ENCODE peak calls at places on chromosomes 13 and 19, in eight cellular contexts. One of them, this sample, is unnamed.

GRCh38 chr19:58372311-58373133 is 8.3 kb downstream of the ZNF837 start:
- DNase-seq in mucosa of descending colon: no peak
- DNase-seq in AG04450: no peak
- DNase-seq in cardiac fibroblast: no peak
- DNase-seq in PC-9: no peak
- DNase-seq in uterus: no peak
- DNase-seq in dorsolateral prefrontal cortex: no peak
- DNase-seq in thoracic aorta: no peak
- DNase-seq in this sample: no peak

GRCh38 chr13:110593430-110594130 is 21.8 kb upstream of the NAXD start:
- DNase-seq in uterus: no peak
- DNase-seq in cardiac fibroblast: peak
- DNase-seq in AG04450: no peak
- DNase-seq in dorsolateral prefrontal cortex: no peak
- DNase-seq in mucosa of descending colon: peak
- DNase-seq in PC-9: no peak
- DNase-seq in thoracic aorta: no peak
- DNase-seq in this sample: no peak

GRCh38 chr19:17642656-17643055 is 45.5 kb downstream of the UNC13A start:
- DNase-seq in uterus: no peak
- DNase-seq in thoracic aorta: no peak
- DNase-seq in PC-9: no peak
- DNase-seq in AG04450: no peak
- DNase-seq in cardiac fibroblast: no peak
- DNase-seq in mucosa of descending colon: no peak
- DNase-seq in dorsolateral prefrontal cortex: peak
- DNase-seq in this sample: no peak

GRCh38 chr13:100483836-100484381 is 104.7 kb downstream of the GGACT start:
- DNase-seq in cardiac fibroblast: no peak
- DNase-seq in thoracic aorta: no peak
- DNase-seq in AG04450: no peak
- DNase-seq in dorsolateral prefrontal cortex: no peak
- DNase-seq in uterus: no peak
- DNase-seq in PC-9: no peak
- DNase-seq in mucosa of descending colon: no peak
- DNase-seq in this sample: no peak

GRCh38 chr19:33621065-33621785 is 528 bp upstream of the CHST8 start:
- DNase-seq in cardiac fibroblast: no peak
- DNase-seq in AG04450: no peak
- DNase-seq in PC-9: no peak
- DNase-seq in thoracic aorta: no peak
- DNase-seq in dorsolateral prefrontal cortex: no peak
- DNase-seq in uterus: no peak
- DNase-seq in mucosa of descending colon: no peak
- DNase-seq in this sample: no peak

GRCh38 chr19:610801-611505 is 21.3 kb downstream of the HCN2 start:
- DNase-seq in cardiac fibroblast: peak
- DNase-seq in PC-9: no peak
- DNase-seq in thoracic aorta: no peak
- DNase-seq in uterus: peak
- DNase-seq in AG04450: peak
- DNase-seq in mucosa of descending colon: peak
- DNase-seq in dorsolateral prefrontal cortex: no peak
- DNase-seq in this sample: no peak

GRCh38 chr13:27036236-27036981 is 135.2 kb downstream of the USP12 start:
- DNase-seq in mucosa of descending colon: no peak
- DNase-seq in PC-9: peak
- DNase-seq in dorsolateral prefrontal cortex: no peak
- DNase-seq in AG04450: no peak
- DNase-seq in thoracic aorta: no peak
- DNase-seq in uterus: no peak
- DNase-seq in cardiac fibroblast: peak
- DNase-seq in this sample: no peak

GRCh38 chr13:100520936-100521765 is 67.4 kb downstream of the GGACT start:
- DNase-seq in AG04450: no peak
- DNase-seq in PC-9: no peak
- DNase-seq in thoracic aorta: no peak
- DNase-seq in mucosa of descending colon: no peak
- DNase-seq in dorsolateral prefrontal cortex: no peak
- DNase-seq in cardiac fibroblast: no peak
- DNase-seq in uterus: no peak
- DNase-seq in this sample: no peak

GRCh38 chr19:49691243-49692101 is 556 bp downstream of the CPT1C start:
- DNase-seq in dorsolateral prefrontal cortex: peak
- DNase-seq in mucosa of descending colon: peak
- DNase-seq in thoracic aorta: no peak
- DNase-seq in cardiac fibroblast: peak
- DNase-seq in PC-9: no peak
- DNase-seq in uterus: peak
- DNase-seq in AG04450: no peak
- DNase-seq in this sample: no peak

GRCh38 chr19:15180451-15181390 is 20.1 kb downstream of the NOTCH3 start:
- DNase-seq in uterus: no peak
- DNase-seq in AG04450: no peak
- DNase-seq in cardiac fibroblast: no peak
- DNase-seq in thoracic aorta: no peak
- DNase-seq in dorsolateral prefrontal cortex: no peak
- DNase-seq in PC-9: no peak
- DNase-seq in mucosa of descending colon: peak
- DNase-seq in this sample: no peak

GRCh38 chr13:106555631-106556328 is 12.2 kb downstream of the ARGLU1 start:
- DNase-seq in AG04450: no peak
- DNase-seq in PC-9: no peak
- DNase-seq in cardiac fibroblast: peak
- DNase-seq in dorsolateral prefrontal cortex: no peak
- DNase-seq in thoracic aorta: no peak
- DNase-seq in uterus: no peak
- DNase-seq in mucosa of descending colon: no peak
- DNase-seq in this sample: no peak

GRCh38 chr13:99636728-99637353 is 135.6 kb downstream of the TM9SF2 start:
- DNase-seq in thoracic aorta: no peak
- DNase-seq in PC-9: no peak
- DNase-seq in dorsolateral prefrontal cortex: no peak
- DNase-seq in mucosa of descending colon: no peak
- DNase-seq in uterus: no peak
- DNase-seq in AG04450: no peak
- DNase-seq in cardiac fibroblast: no peak
- DNase-seq in this sample: no peak

GRCh38 chr13:111228262-111229144 is 91.9 kb upstream of the TEX29 start:
- DNase-seq in PC-9: no peak
- DNase-seq in AG04450: no peak
- DNase-seq in uterus: no peak
- DNase-seq in thoracic aorta: peak
- DNase-seq in dorsolateral prefrontal cortex: no peak
- DNase-seq in mucosa of descending colon: no peak
- DNase-seq in cardiac fibroblast: peak
- DNase-seq in this sample: no peak

GRCh38 chr19:2033825-2034159 is 17.3 kb downstream of the MKNK2 start:
- DNase-seq in AG04450: no peak
- DNase-seq in uterus: no peak
- DNase-seq in cardiac fibroblast: no peak
- DNase-seq in PC-9: no peak
- DNase-seq in thoracic aorta: no peak
- DNase-seq in mucosa of descending colon: no peak
- DNase-seq in dorsolateral prefrontal cortex: no peak
- DNase-seq in this sample: no peak

GRCh38 chr19:10637894-10638293 is 12.5 kb downstream of the SLC44A2 start:
- DNase-seq in PC-9: no peak
- DNase-seq in dorsolateral prefrontal cortex: no peak
- DNase-seq in AG04450: no peak
- DNase-seq in thoracic aorta: no peak
- DNase-seq in cardiac fibroblast: no peak
- DNase-seq in uterus: no peak
- DNase-seq in mucosa of descending colon: no peak
- DNase-seq in this sample: no peak

GRCh38 chr13:99086869-99087129 is 108.9 kb upstream of the DOCK9 start:
- DNase-seq in cardiac fibroblast: peak
- DNase-seq in thoracic aorta: no peak
- DNase-seq in mucosa of descending colon: no peak
- DNase-seq in dorsolateral prefrontal cortex: no peak
- DNase-seq in PC-9: no peak
- DNase-seq in uterus: no peak
- DNase-seq in AG04450: no peak
- DNase-seq in this sample: no peak

GRCh38 chr13:94972262-94972661 is 259.9 kb upstream of the SOX21 start:
- DNase-seq in mucosa of descending colon: no peak
- DNase-seq in PC-9: no peak
- DNase-seq in dorsolateral prefrontal cortex: no peak
- DNase-seq in uterus: no peak
- DNase-seq in cardiac fibroblast: no peak
- DNase-seq in thoracic aorta: no peak
- DNase-seq in AG04450: no peak
- DNase-seq in this sample: no peak

GRCh38 chr13:37386276-37386675 is 212.3 kb downstream of the POSTN start:
- DNase-seq in dorsolateral prefrontal cortex: no peak
- DNase-seq in PC-9: no peak
- DNase-seq in mucosa of descending colon: no peak
- DNase-seq in thoracic aorta: no peak
- DNase-seq in uterus: no peak
- DNase-seq in cardiac fibroblast: no peak
- DNase-seq in AG04450: no peak
- DNase-seq in this sample: peak

GRCh38 chr19:16118489-16119033 is 6.9 kb downstream of the RAB8A start:
- DNase-seq in mucosa of descending colon: peak
- DNase-seq in uterus: no peak
- DNase-seq in PC-9: no peak
- DNase-seq in cardiac fibroblast: no peak
- DNase-seq in thoracic aorta: no peak
- DNase-seq in dorsolateral prefrontal cortex: no peak
- DNase-seq in AG04450: no peak
- DNase-seq in this sample: no peak

GRCh38 chr13:24502567-24503375 is 9.8 kb downstream of the PARP4 start:
- DNase-seq in PC-9: peak
- DNase-seq in mucosa of descending colon: peak
- DNase-seq in uterus: no peak
- DNase-seq in AG04450: no peak
- DNase-seq in thoracic aorta: no peak
- DNase-seq in cardiac fibroblast: peak
- DNase-seq in dorsolateral prefrontal cortex: no peak
- DNase-seq in this sample: no peak

GRCh38 chr19:17659996-17660395 is 28.2 kb downstream of the UNC13A start:
- DNase-seq in uterus: no peak
- DNase-seq in PC-9: no peak
- DNase-seq in dorsolateral prefrontal cortex: no peak
- DNase-seq in mucosa of descending colon: no peak
- DNase-seq in thoracic aorta: no peak
- DNase-seq in cardiac fibroblast: no peak
- DNase-seq in AG04450: no peak
- DNase-seq in this sample: no peak

GRCh38 chr19:35135389-35135909 is 590 bp upstream of the LGI4 start:
- DNase-seq in dorsolateral prefrontal cortex: peak
- DNase-seq in uterus: peak
- DNase-seq in mucosa of descending colon: peak
- DNase-seq in cardiac fibroblast: peak
- DNase-seq in PC-9: peak
- DNase-seq in thoracic aorta: no peak
- DNase-seq in AG04450: no peak
- DNase-seq in this sample: no peak

GRCh38 chr13:48595330-48596127 is 58.2 kb upstream of the CYSLTR2 start:
- DNase-seq in cardiac fibroblast: peak
- DNase-seq in AG04450: peak
- DNase-seq in thoracic aorta: no peak
- DNase-seq in mucosa of descending colon: peak
- DNase-seq in uterus: peak
- DNase-seq in dorsolateral prefrontal cortex: peak
- DNase-seq in PC-9: peak
- DNase-seq in this sample: peak

GRCh38 chr13:44576396-44577235 is 486 bp upstream of the TSC22D1 start:
- DNase-seq in cardiac fibroblast: no peak
- DNase-seq in AG04450: no peak
- DNase-seq in mucosa of descending colon: no peak
- DNase-seq in dorsolateral prefrontal cortex: no peak
- DNase-seq in PC-9: peak
- DNase-seq in thoracic aorta: peak
- DNase-seq in uterus: peak
- DNase-seq in this sample: no peak

GRCh38 chr19:10968527-10969081 is 7.8 kb downstream of the SMARCA4 start:
- DNase-seq in AG04450: no peak
- DNase-seq in PC-9: no peak
- DNase-seq in mucosa of descending colon: peak
- DNase-seq in uterus: no peak
- DNase-seq in dorsolateral prefrontal cortex: no peak
- DNase-seq in cardiac fibroblast: no peak
- DNase-seq in thoracic aorta: no peak
- DNase-seq in this sample: no peak

GRCh38 chr19:29672319-29672932 is 7.2 kb downstream of the PLEKHF1 start:
- DNase-seq in cardiac fibroblast: no peak
- DNase-seq in AG04450: no peak
- DNase-seq in uterus: no peak
- DNase-seq in dorsolateral prefrontal cortex: no peak
- DNase-seq in mucosa of descending colon: no peak
- DNase-seq in thoracic aorta: no peak
- DNase-seq in PC-9: no peak
- DNase-seq in this sample: no peak

GRCh38 chr13:108269601-108270328 is at the start of gene TNFSF13B:
- DNase-seq in cardiac fibroblast: peak
- DNase-seq in mucosa of descending colon: peak
- DNase-seq in uterus: no peak
- DNase-seq in thoracic aorta: no peak
- DNase-seq in dorsolateral prefrontal cortex: no peak
- DNase-seq in AG04450: no peak
- DNase-seq in PC-9: peak
- DNase-seq in this sample: no peak
- H3K4me3 ChIP-seq in cardiac fibroblast: peak
- H3K4me3 ChIP-seq in mucosa of descending colon: no peak
- H3K4me3 ChIP-seq in uterus: peak
- H3K4me3 ChIP-seq in thoracic aorta: peak
- H3K4me3 ChIP-seq in dorsolateral prefrontal cortex: peak
- H3K4me3 ChIP-seq in AG04450: peak
- H3K4me3 ChIP-seq in PC-9: no peak
- H3K4me3 ChIP-seq in this sample: peak

GRCh38 chr13:64470751-64471150 is 2759.4 kb downstream of the PCDH9 start:
- DNase-seq in thoracic aorta: no peak
- DNase-seq in dorsolateral prefrontal cortex: no peak
- DNase-seq in cardiac fibroblast: no peak
- DNase-seq in uterus: no peak
- DNase-seq in mucosa of descending colon: no peak
- DNase-seq in PC-9: no peak
- DNase-seq in AG04450: no peak
- DNase-seq in this sample: no peak

GRCh38 chr13:64471916-64472315 is 2758.2 kb downstream of the PCDH9 start:
- DNase-seq in cardiac fibroblast: peak
- DNase-seq in thoracic aorta: no peak
- DNase-seq in PC-9: no peak
- DNase-seq in mucosa of descending colon: no peak
- DNase-seq in uterus: no peak
- DNase-seq in AG04450: peak
- DNase-seq in dorsolateral prefrontal cortex: no peak
- DNase-seq in this sample: peak
- TF ChIP-seq CTCF in cardiac fibroblast: peak
- TF ChIP-seq CTCF in thoracic aorta: peak
- TF ChIP-seq CTCF in PC-9: peak
- TF ChIP-seq CTCF in mucosa of descending colon: no peak
- TF ChIP-seq CTCF in uterus: no peak
- TF ChIP-seq CTCF in AG04450: peak
- TF ChIP-seq CTCF in dorsolateral prefrontal cortex: peak
- TF ChIP-seq CTCF in this sample: peak

GRCh38 chr19:6828698-6829633 is 56.5 kb downstream of the VAV1 start:
- DNase-seq in uterus: no peak
- DNase-seq in cardiac fibroblast: peak
- DNase-seq in dorsolateral prefrontal cortex: no peak
- DNase-seq in mucosa of descending colon: peak
- DNase-seq in PC-9: peak
- DNase-seq in thoracic aorta: no peak
- DNase-seq in AG04450: no peak
- DNase-seq in this sample: no peak
- H3K4me3 ChIP-seq in uterus: no peak
- H3K4me3 ChIP-seq in cardiac fibroblast: no peak
- H3K4me3 ChIP-seq in dorsolateral prefrontal cortex: no peak
- H3K4me3 ChIP-seq in mucosa of descending colon: no peak
- H3K4me3 ChIP-seq in PC-9: peak
- H3K4me3 ChIP-seq in thoracic aorta: no peak
- H3K4me3 ChIP-seq in AG04450: no peak
- H3K4me3 ChIP-seq in this sample: no peak

GRCh38 chr13:108215428-108215827 is at the start of gene LIG4:
- DNase-seq in AG04450: peak
- DNase-seq in PC-9: peak
- DNase-seq in dorsolateral prefrontal cortex: peak
- DNase-seq in cardiac fibroblast: peak
- DNase-seq in thoracic aorta: peak
- DNase-seq in uterus: peak
- DNase-seq in mucosa of descending colon: peak
- DNase-seq in this sample: peak
- TF ChIP-seq CTCF in AG04450: no peak
- TF ChIP-seq CTCF in PC-9: no peak
- TF ChIP-seq CTCF in dorsolateral prefrontal cortex: no peak
- TF ChIP-seq CTCF in cardiac fibroblast: no peak
- TF ChIP-seq CTCF in thoracic aorta: no peak
- TF ChIP-seq CTCF in uterus: no peak
- TF ChIP-seq CTCF in mucosa of descending colon: no peak
- TF ChIP-seq CTCF in this sample: no peak

This sample was measured in AG09309.